ENCODE peak calls at places on chromosome 2, in nine cellular contexts. D is ovary, L is spleen, Z is body of pancreas, O is K562, P is testis, G is tibial nerve, Q is stomach, V is H1. X is an unnamed sample. For H3K4me1, the result is how much of the 10 kb centered on the place peaks cover.

GRCh38 chr2:152581360-152581759 is 135.9 kb downstream of the PRPF40A start:
- DNase-seq in D (no peak), L (no peak), Z (no peak), O (no peak), P (no peak), G (no peak), Q (no peak), V (no peak), X (no peak)

GRCh38 chr2:54609241-54609640 is 114.2 kb upstream of the EML6 start:
- DNase-seq in D (no peak), L (no peak), Z (no peak), O (no peak), P (no peak), G (no peak), Q (no peak), V (no peak), X (no peak)

GRCh38 chr2:171319164-171319810 is 114.5 kb downstream of the METTL8 start:
- DNase-seq in D (no peak), L (no peak), Z (no peak), O (no peak), P (no peak), G (no peak), Q (no peak), V (no peak), X (no peak)

GRCh38 chr2:176682278-176682677 is 413.0 kb downstream of the MTX2 start:
- DNase-seq in D (no peak), L (no peak), Z (no peak), O (no peak), P (no peak), G (no peak), Q (no peak), V (no peak), X (no peak)

GRCh38 chr2:200471324-200471848 is 38.5 kb downstream of the KCTD18 start:
- DNase-seq in D (no peak), L (no peak), Z (no peak), O (peak), P (no peak), G (no peak), Q (no peak), V (no peak), X (no peak)

GRCh38 chr2:68832161-68832869 is 38.9 kb downstream of the BMP10 start:
- DNase-seq in D (peak), L (peak), Z (peak), O (peak), P (peak), G (no peak), Q (no peak), V (no peak), X (peak)

GRCh38 chr2:55804535-55804934 is 110.9 kb upstream of the PNPT1 start:
- DNase-seq in D (no peak), L (no peak), Z (no peak), O (no peak), P (no peak), G (no peak), Q (no peak), V (no peak), X (no peak)

GRCh38 chr2:195891081-195891480 is 177.6 kb downstream of the DNAH7 start:
- DNase-seq in D (no peak), L (no peak), Z (no peak), O (no peak), P (no peak), G (no peak), Q (no peak), V (no peak), X (no peak)

GRCh38 chr2:238578256-238578655 is 151.5 kb downstream of the ASB1 start:
- DNase-seq in D (no peak), L (peak), Z (no peak), O (no peak), P (no peak), G (no peak), Q (no peak), V (no peak), X (no peak)

GRCh38 chr2:122705751-122706150 is 950.3 kb downstream of the TSN start:
- DNase-seq in D (no peak), L (no peak), Z (no peak), O (no peak), P (no peak), G (no peak), Q (no peak), V (no peak), X (no peak)

GRCh38 chr2:219402665-219403515 is 15.2 kb upstream of the DNPEP start:
- DNase-seq in D (peak), L (no peak), Z (peak), O (peak), P (peak), G (peak), Q (peak), V (no peak), X (peak)

GRCh38 chr2:2901384-2902345 is 476.0 kb downstream of the EIPR1 start:
- DNase-seq in D (no peak), L (no peak), Z (no peak), O (no peak), P (no peak), G (no peak), Q (no peak), V (no peak), X (no peak)

GRCh38 chr2:199977984-199978415 is 22.6 kb downstream of the MAIP1 start:
- DNase-seq in D (no peak), L (no peak), Z (no peak), O (no peak), P (no peak), G (no peak), Q (no peak), V (no peak), X (no peak)

GRCh38 chr2:184562532-184562931 is 35.8 kb upstream of the ZNF804A start:
- DNase-seq in D (no peak), L (no peak), Z (no peak), O (no peak), P (no peak), G (no peak), Q (no peak), V (no peak), X (no peak)

GRCh38 chr2:2492800-2493199 is 161.7 kb upstream of the MYT1L start:
- DNase-seq in D (no peak), L (no peak), Z (no peak), O (no peak), P (no peak), G (no peak), Q (no peak), V (no peak), X (no peak)

GRCh38 chr2:71747573-71747972 is 294.2 kb downstream of the DYSF start:
- DNase-seq in D (no peak), L (no peak), Z (no peak), O (no peak), P (no peak), G (no peak), Q (no peak), V (no peak), X (no peak)

GRCh38 chr2:168530980-168531379 is 74.9 kb downstream of the CERS6 start:
- DNase-seq in D (no peak), L (no peak), Z (no peak), O (no peak), P (no peak), G (no peak), Q (no peak), V (no peak), X (no peak)

GRCh38 chr2:187497858-187498463 is 49.9 kb upstream of the CALCRL start:
- DNase-seq in D (no peak), L (no peak), Z (no peak), O (no peak), P (no peak), G (no peak), Q (no peak), V (no peak), X (no peak)

GRCh38 chr2:127516031-127516430 is 10.3 kb downstream of the IWS1 start:
- DNase-seq in D (peak), L (no peak), Z (peak), O (no peak), P (peak), G (no peak), Q (no peak), V (no peak), X (peak)

GRCh38 chr2:18244840-18245239 is 315.6 kb downstream of the RDH14 start:
- DNase-seq in D (no peak), L (no peak), Z (no peak), O (no peak), P (no peak), G (no peak), Q (no peak), V (no peak), X (no peak)

GRCh38 chr2:191178806-191179514 is 28.2 kb upstream of the STAT4 start:
- DNase-seq in D (no peak), L (no peak), Z (peak), O (no peak), P (no peak), G (peak), Q (no peak), V (no peak), X (peak)

GRCh38 chr2:4464607-4465006 is 761.2 kb downstream of the DCDC2C start:
- DNase-seq in D (no peak), L (no peak), Z (no peak), O (no peak), P (no peak), G (no peak), Q (no peak), V (no peak), X (no peak)

GRCh38 chr2:156321243-156321904 is 11.1 kb downstream of the NR4A2 start:
- DNase-seq in D (no peak), L (peak), Z (no peak), O (no peak), P (no peak), G (no peak), Q (peak), V (no peak), X (peak)

GRCh38 chr2:135657806-135658582 is 83.7 kb upstream of the UBXN4 start:
- DNase-seq in D (no peak), L (no peak), Z (no peak), O (no peak), P (no peak), G (no peak), Q (no peak), V (no peak), X (no peak)

GRCh38 chr2:200380139-200380561 is 73.7 kb downstream of the SPATS2L start:
- DNase-seq in D (no peak), L (no peak), Z (no peak), O (peak), P (no peak), G (no peak), Q (no peak), V (no peak), X (no peak)

GRCh38 chr2:148165975-148166374 is 145.1 kb downstream of the MBD5 start:
- DNase-seq in D (no peak), L (no peak), Z (no peak), O (no peak), P (no peak), G (no peak), Q (no peak), V (no peak), X (no peak)

GRCh38 chr2:32820701-32821100 is 126.1 kb upstream of the LTBP1 start:
- DNase-seq in D (no peak), L (no peak), Z (no peak), O (no peak), P (no peak), G (no peak), Q (no peak), V (no peak), X (no peak)

GRCh38 chr2:68714866-68715265 is 19.7 kb upstream of the ARHGAP25 start:
- DNase-seq in D (no peak), L (peak), Z (no peak), O (no peak), P (peak), G (no peak), Q (peak), V (no peak), X (peak)

GRCh38 chr2:187541086-187542085 is 12.8 kb downstream of the TFPI start:
- DNase-seq in D (no peak), L (no peak), Z (peak), O (no peak), P (no peak), G (no peak), Q (no peak), V (no peak), X (no peak)

GRCh38 chr2:241554610-241555322 is 3.8 kb upstream of the BOK start:
- DNase-seq in D (no peak), L (no peak), Z (no peak), O (no peak), P (no peak), G (no peak), Q (no peak), V (no peak), X (peak)

GRCh38 chr2:88950010-88950409 is 258.5 kb downstream of the RPIA start:
- DNase-seq in D (no peak), L (no peak), Z (no peak), O (peak), P (no peak), G (no peak), Q (no peak), V (no peak), X (no peak)

GRCh38 chr2:44268259-44268649 is 7.0 kb upstream of the SLC3A1 start:
- DNase-seq in D (no peak), L (no peak), Z (no peak), O (no peak), P (no peak), G (no peak), Q (no peak), V (no peak), X (no peak)

GRCh38 chr2:14492920-14493503 is 139.5 kb upstream of the LRATD1 start:
- DNase-seq in D (no peak), L (no peak), Z (no peak), O (no peak), P (no peak), G (no peak), Q (no peak), V (peak), X (no peak)

GRCh38 chr2:120267348-120267747 is 14.7 kb downstream of the RALB start:
- DNase-seq in D (no peak), L (no peak), Z (no peak), O (no peak), P (no peak), G (no peak), Q (no peak), V (no peak), X (no peak)

GRCh38 chr2:172438741-172439508 is 11.5 kb downstream of the ITGA6 start:
- DNase-seq in D (no peak), L (no peak), Z (no peak), O (no peak), P (no peak), G (no peak), Q (peak), V (no peak), X (peak)

GRCh38 chr2:16126141-16126968 is 186.0 kb downstream of the MYCN start:
- DNase-seq in D (no peak), L (no peak), Z (no peak), O (no peak), P (no peak), G (no peak), Q (no peak), V (no peak), X (no peak)

GRCh38 chr2:160033732-160034392 is 28.6 kb downstream of the PLA2R1 start:
- DNase-seq in D (no peak), L (no peak), Z (no peak), O (no peak), P (no peak), G (no peak), Q (no peak), V (no peak), X (no peak)

GRCh38 chr2:173983414-173983871 is 18.3 kb upstream of the SP3 start:
- DNase-seq in D (no peak), L (no peak), Z (no peak), O (no peak), P (no peak), G (no peak), Q (no peak), V (no peak), X (no peak)

GRCh38 chr2:173984866-173985588 is 19.9 kb upstream of the SP3 start:
- DNase-seq in D (peak), L (no peak), Z (peak), O (no peak), P (no peak), G (no peak), Q (peak), V (no peak), X (no peak)

GRCh38 chr2:173982918-173983317 is 17.7 kb upstream of the SP3 start:
- DNase-seq in D (peak), L (no peak), Z (no peak), O (no peak), P (peak), G (no peak), Q (no peak), V (no peak), X (peak)

GRCh38 chr2:173986805-173987204 is 21.6 kb upstream of the SP3 start:
- DNase-seq in D (no peak), L (no peak), Z (no peak), O (no peak), P (peak), G (no peak), Q (no peak), V (no peak), X (peak)

GRCh38 chr2:173985595-173985994 is 20.4 kb upstream of the SP3 start:
- DNase-seq in D (no peak), L (no peak), Z (no peak), O (no peak), P (no peak), G (no peak), Q (no peak), V (no peak), X (no peak)
- TF ChIP-seq POLR2A in D (no peak), L (no peak), Z (no peak), O (no peak), P (no peak), G (no peak), Q (no peak), V (no peak), X (no peak)

DNA sequence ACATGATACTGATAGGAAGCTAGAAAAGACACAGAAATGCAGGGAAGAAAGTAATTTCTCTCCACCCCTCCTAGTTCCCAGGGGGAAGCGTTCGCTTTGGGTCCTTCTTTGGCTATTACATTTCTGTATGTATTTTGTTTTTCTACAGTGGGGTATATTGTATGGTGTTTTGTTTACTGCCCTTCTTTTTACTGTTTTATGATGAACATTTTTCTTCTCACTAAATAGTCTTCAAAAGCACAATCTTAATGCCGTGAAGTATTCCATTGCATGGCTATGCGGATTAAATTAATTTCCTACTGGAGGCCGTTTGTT is 354 bp upstream of the TMBIM1 start:
- DNase-seq in D (no peak), L (no peak), Z (no peak), O (no peak), P (no peak), G (no peak), Q (no peak), V (no peak), X (no peak)
- H3K4me1 ChIP-seq in D (under half), L (under half), Z (half or more), O (under half), P (under half), G (under half), Q (half or more), V (under half), X (half or more)

GRCh38 chr2:202494300-202494699 is 118.2 kb downstream of the BMPR2 start:
- DNase-seq in D (no peak), L (no peak), Z (no peak), O (no peak), P (peak), G (no peak), Q (no peak), V (no peak), X (no peak)

GRCh38 chr2:202488671-202489070 is 112.5 kb downstream of the BMPR2 start:
- DNase-seq in D (no peak), L (no peak), Z (no peak), O (no peak), P (no peak), G (no peak), Q (no peak), V (no peak), X (no peak)

GRCh38 chr2:202486351-202486750 is 110.2 kb downstream of the BMPR2 start:
- DNase-seq in D (no peak), L (no peak), Z (no peak), O (no peak), P (no peak), G (no peak), Q (no peak), V (no peak), X (no peak)

GRCh38 chr2:202491514-202491913 is 115.4 kb downstream of the BMPR2 start:
- DNase-seq in D (no peak), L (no peak), Z (no peak), O (no peak), P (no peak), G (no peak), Q (no peak), V (no peak), X (no peak)

DNA sequence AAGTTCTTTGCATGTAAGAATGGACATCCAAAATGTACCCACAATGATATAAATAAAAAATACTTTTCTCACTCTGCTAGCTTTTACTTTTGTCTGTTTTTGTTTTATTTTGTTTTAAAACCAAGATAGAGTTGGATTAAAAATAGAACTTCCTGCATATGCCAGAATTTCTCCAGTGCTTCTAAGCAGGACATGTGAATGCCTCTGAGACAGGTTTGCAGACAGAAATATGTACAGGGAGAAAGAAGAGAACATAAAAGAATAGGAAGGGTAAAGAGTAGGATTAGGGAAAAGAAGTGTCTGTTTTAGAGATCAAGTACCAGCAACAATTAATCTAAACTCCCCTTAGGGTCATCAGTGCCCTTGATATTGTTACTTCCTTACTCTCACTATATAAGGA is 114.4 kb downstream of the BMPR2 start:
- DNase-seq in D (no peak), L (no peak), Z (no peak), O (no peak), P (no peak), G (no peak), Q (no peak), V (no peak), X (no peak)
- TF ChIP-seq POLR2A in D (no peak), L (no peak), Z (no peak), O (no peak), P (no peak), G (no peak), Q (no peak), V (no peak), X (no peak)

GRCh38 chr2:10239561-10239967 is 63.1 kb upstream of the HPCAL1 start:
- DNase-seq in D (no peak), L (peak), Z (peak), O (peak), P (peak), G (no peak), Q (no peak), V (no peak), X (no peak)

GRCh38 chr2:10240161-10240681 is 62.5 kb upstream of the HPCAL1 start:
- DNase-seq in D (no peak), L (peak), Z (peak), O (no peak), P (no peak), G (no peak), Q (no peak), V (no peak), X (peak)

GRCh38 chr2:10238396-10238795 is 64.3 kb upstream of the HPCAL1 start:
- DNase-seq in D (no peak), L (peak), Z (peak), O (no peak), P (no peak), G (no peak), Q (no peak), V (no peak), X (no peak)

GRCh38 chr2:10237392-10238321 is 65.0 kb upstream of the HPCAL1 start:
- DNase-seq in D (no peak), L (peak), Z (peak), O (no peak), P (peak), G (no peak), Q (no peak), V (no peak), X (peak)

DNA sequence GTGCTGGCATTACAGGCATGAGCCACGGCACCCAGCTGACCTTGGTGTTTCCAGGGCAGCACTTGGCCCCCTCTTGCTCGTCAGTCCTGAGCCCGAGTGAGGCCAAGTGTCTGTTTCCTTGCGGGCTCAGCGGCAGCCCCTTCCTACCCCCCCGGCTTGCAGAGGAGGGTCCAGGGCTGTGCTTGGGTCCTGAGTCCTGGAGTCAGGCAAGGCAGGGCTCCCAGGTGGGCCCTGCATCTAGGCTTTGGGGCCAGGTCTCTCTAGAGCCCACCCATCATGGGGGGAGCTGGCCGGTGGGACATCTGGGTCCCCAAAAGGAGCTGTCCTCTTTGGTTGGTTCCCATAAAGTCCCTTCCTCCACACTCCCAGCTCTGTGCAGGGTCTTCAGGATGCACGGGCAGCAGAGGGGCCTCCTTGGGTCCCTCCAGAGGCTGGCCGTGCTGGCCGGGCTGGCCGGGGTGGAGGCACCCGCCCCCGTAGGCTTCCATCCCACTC is 63.7 kb upstream of the HPCAL1 start:
- DNase-seq in D (no peak), L (peak), Z (peak), O (no peak), P (no peak), G (no peak), Q (no peak), V (no peak), X (peak)
- H3K4me1 ChIP-seq in D (under half), L (under half), Z (under half), O (under half), P (under half), G (under half), Q (under half), V (under half), X (under half)

GRCh38 chr2:197453914-197454398 is 604 bp downstream of the COQ10B start:
- DNase-seq in D (no peak), L (no peak), Z (peak), O (peak), P (peak), G (no peak), Q (peak), V (peak), X (no peak)
- TF ChIP-seq POLR2A in D (no peak), L (peak), Z (peak), O (peak), P (no peak), G (no peak), Q (no peak), V (no peak), X (peak)

GRCh38 chr2:232854082-232854481 is 16.0 kb upstream of the SNORC start:
- DNase-seq in D (no peak), L (no peak), Z (no peak), O (peak), P (peak), G (no peak), Q (no peak), V (no peak), X (no peak)
- H3K4me1 ChIP-seq in D (under half), L (under half), Z (under half), O (under half), P (under half), G (under half), Q (under half), V (under half), X (under half)

GRCh38 chr2:101253013-101253712 is 477 bp downstream of the CNOT11 start:
- DNase-seq in D (peak), L (peak), Z (peak), O (peak), P (peak), G (peak), Q (peak), V (no peak), X (peak)
- TF ChIP-seq POLR2A in D (no peak), L (no peak), Z (peak), O (no peak), P (no peak), G (no peak), Q (peak), V (no peak), X (no peak)